ENCODE peak calls at places on chromosomes 16 and 17, in nine cellular contexts. One of them, this sample, is unnamed.

GRCh38 chr16:89491238-89491869 is 993 bp upstream of the ANKRD11 start:
- DNase-seq in IMR-90: no peak
- DNase-seq in AG04450: no peak
- DNase-seq in LNCaP clone FGC: no peak
- DNase-seq in AG04449: no peak
- DNase-seq in A549: peak
- DNase-seq in ovary: no peak
- DNase-seq in uterus: no peak
- DNase-seq in AG10803: peak
- DNase-seq in this sample: peak

GRCh38 chr16:23453338-23454052 is 506 bp upstream of the COG7 start:
- DNase-seq in IMR-90: no peak
- DNase-seq in AG04450: no peak
- DNase-seq in LNCaP clone FGC: no peak
- DNase-seq in AG04449: no peak
- DNase-seq in A549: no peak
- DNase-seq in ovary: no peak
- DNase-seq in uterus: no peak
- DNase-seq in AG10803: no peak
- DNase-seq in this sample: no peak

GRCh38 chr16:79677799-79678525 is 77.4 kb upstream of the MAF start:
- DNase-seq in IMR-90: no peak
- DNase-seq in AG04450: no peak
- DNase-seq in LNCaP clone FGC: peak
- DNase-seq in AG04449: no peak
- DNase-seq in A549: no peak
- DNase-seq in ovary: no peak
- DNase-seq in uterus: no peak
- DNase-seq in AG10803: no peak
- DNase-seq in this sample: no peak

GRCh38 chr17:75244133-75244866 is 17.1 kb downstream of the GGA3 start:
- DNase-seq in IMR-90: no peak
- DNase-seq in AG04450: no peak
- DNase-seq in LNCaP clone FGC: no peak
- DNase-seq in AG04449: no peak
- DNase-seq in A549: no peak
- DNase-seq in ovary: no peak
- DNase-seq in uterus: no peak
- DNase-seq in AG10803: no peak
- DNase-seq in this sample: no peak

GRCh38 chr16:72785886-72786285 is 262.0 kb downstream of the ZFHX3 start:
- DNase-seq in IMR-90: peak
- DNase-seq in AG04450: no peak
- DNase-seq in LNCaP clone FGC: no peak
- DNase-seq in AG04449: no peak
- DNase-seq in A549: no peak
- DNase-seq in ovary: no peak
- DNase-seq in uterus: no peak
- DNase-seq in AG10803: peak
- DNase-seq in this sample: no peak

GRCh38 chr16:2156025-2156848 is 655 bp downstream of the TRAF7 start:
- DNase-seq in IMR-90: peak
- DNase-seq in AG04450: no peak
- DNase-seq in LNCaP clone FGC: no peak
- DNase-seq in AG04449: no peak
- DNase-seq in A549: no peak
- DNase-seq in ovary: no peak
- DNase-seq in uterus: peak
- DNase-seq in AG10803: peak
- DNase-seq in this sample: peak

GRCh38 chr17:39915559-39915958 is 2.9 kb downstream of the GSDMB start:
- DNase-seq in IMR-90: no peak
- DNase-seq in AG04450: no peak
- DNase-seq in LNCaP clone FGC: no peak
- DNase-seq in AG04449: no peak
- DNase-seq in A549: no peak
- DNase-seq in ovary: no peak
- DNase-seq in uterus: no peak
- DNase-seq in AG10803: no peak
- DNase-seq in this sample: no peak

GRCh38 chr16:10514369-10515055 is 65.9 kb downstream of the EMP2 start:
- DNase-seq in IMR-90: peak
- DNase-seq in AG04450: peak
- DNase-seq in LNCaP clone FGC: peak
- DNase-seq in AG04449: peak
- DNase-seq in A549: peak
- DNase-seq in ovary: peak
- DNase-seq in uterus: peak
- DNase-seq in AG10803: peak
- DNase-seq in this sample: peak

GRCh38 chr17:17001874-17002520 is 30.1 kb upstream of the TNFRSF13B start:
- DNase-seq in IMR-90: peak
- DNase-seq in AG04450: peak
- DNase-seq in LNCaP clone FGC: peak
- DNase-seq in AG04449: no peak
- DNase-seq in A549: peak
- DNase-seq in ovary: peak
- DNase-seq in uterus: peak
- DNase-seq in AG10803: peak
- DNase-seq in this sample: peak

GRCh38 chr17:50466371-50467113 is 2.1 kb downstream of the CHAD start:
- DNase-seq in IMR-90: no peak
- DNase-seq in AG04450: no peak
- DNase-seq in LNCaP clone FGC: peak
- DNase-seq in AG04449: no peak
- DNase-seq in A549: no peak
- DNase-seq in ovary: no peak
- DNase-seq in uterus: no peak
- DNase-seq in AG10803: no peak
- DNase-seq in this sample: no peak

GRCh38 chr17:17015221-17015620 is 27.0 kb upstream of the MPRIP start:
- DNase-seq in IMR-90: no peak
- DNase-seq in AG04450: no peak
- DNase-seq in LNCaP clone FGC: no peak
- DNase-seq in AG04449: no peak
- DNase-seq in A549: no peak
- DNase-seq in ovary: no peak
- DNase-seq in uterus: no peak
- DNase-seq in AG10803: no peak
- DNase-seq in this sample: no peak

GRCh38 chr17:28227278-28228108 is 91.5 kb upstream of the TMEM97 start:
- DNase-seq in IMR-90: no peak
- DNase-seq in AG04450: no peak
- DNase-seq in LNCaP clone FGC: no peak
- DNase-seq in AG04449: no peak
- DNase-seq in A549: peak
- DNase-seq in ovary: peak
- DNase-seq in uterus: no peak
- DNase-seq in AG10803: no peak
- DNase-seq in this sample: peak

GRCh38 chr17:67260051-67260987 is 15.3 kb upstream of the HELZ start:
- DNase-seq in IMR-90: peak
- DNase-seq in AG04450: no peak
- DNase-seq in LNCaP clone FGC: no peak
- DNase-seq in AG04449: peak
- DNase-seq in A549: peak
- DNase-seq in ovary: peak
- DNase-seq in uterus: peak
- DNase-seq in AG10803: peak
- DNase-seq in this sample: peak

GRCh38 chr17:65079489-65079900 is 23.0 kb upstream of the GNA13 start:
- DNase-seq in IMR-90: no peak
- DNase-seq in AG04450: no peak
- DNase-seq in LNCaP clone FGC: no peak
- DNase-seq in AG04449: no peak
- DNase-seq in A549: no peak
- DNase-seq in ovary: no peak
- DNase-seq in uterus: no peak
- DNase-seq in AG10803: no peak
- DNase-seq in this sample: no peak

GRCh38 chr17:82003411-82004381 is 19.0 kb downstream of the CENPX start:
- DNase-seq in IMR-90: peak
- DNase-seq in AG04450: peak
- DNase-seq in LNCaP clone FGC: no peak
- DNase-seq in AG04449: peak
- DNase-seq in A549: peak
- DNase-seq in ovary: peak
- DNase-seq in uterus: peak
- DNase-seq in AG10803: peak
- DNase-seq in this sample: peak

GRCh38 chr17:13725286-13725990 is 123.7 kb upstream of the HS3ST3A1 start:
- DNase-seq in IMR-90: peak
- DNase-seq in AG04450: no peak
- DNase-seq in LNCaP clone FGC: no peak
- DNase-seq in AG04449: no peak
- DNase-seq in A549: peak
- DNase-seq in ovary: no peak
- DNase-seq in uterus: no peak
- DNase-seq in AG10803: peak
- DNase-seq in this sample: peak

GRCh38 chr17:2067559-2067958 is 12.7 kb downstream of the HIC1 start:
- DNase-seq in IMR-90: peak
- DNase-seq in AG04450: no peak
- DNase-seq in LNCaP clone FGC: no peak
- DNase-seq in AG04449: no peak
- DNase-seq in A549: no peak
- DNase-seq in ovary: peak
- DNase-seq in uterus: peak
- DNase-seq in AG10803: peak
- DNase-seq in this sample: no peak

DNA sequence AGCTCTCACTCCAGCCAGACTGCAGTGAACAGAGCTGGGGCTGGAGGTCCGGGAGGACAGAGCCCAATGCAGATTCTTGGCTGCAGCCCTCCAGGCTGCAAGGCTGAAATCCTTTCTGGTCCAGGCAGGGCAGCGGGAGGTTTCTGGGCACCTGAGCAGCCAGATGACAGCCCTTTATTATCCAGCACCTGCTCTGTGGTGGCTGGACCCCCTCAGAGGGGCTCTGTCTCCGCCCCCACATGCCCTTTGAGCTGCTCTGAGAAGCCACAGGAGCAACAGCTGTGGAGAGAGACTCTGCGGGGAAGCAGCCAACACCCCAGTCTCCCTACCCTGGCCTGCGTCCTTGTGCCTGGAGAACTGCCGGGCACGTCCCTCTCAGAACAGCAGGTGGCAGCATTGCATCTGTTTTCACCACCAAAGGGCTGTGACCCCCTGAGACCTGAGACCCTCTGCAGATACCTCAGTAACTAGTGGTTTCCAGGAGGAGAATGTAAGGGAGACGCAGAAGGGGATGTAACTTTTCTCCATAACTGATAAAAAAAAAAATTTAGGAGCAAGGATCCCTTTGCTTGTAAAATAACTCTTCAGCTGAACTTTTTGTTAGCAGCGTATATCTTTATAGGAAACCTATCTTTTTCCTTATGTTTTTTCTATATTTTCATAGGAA is 3.7 kb upstream of the CNP start:
- DNase-seq in IMR-90: peak
- DNase-seq in AG04450: peak
- DNase-seq in LNCaP clone FGC: no peak
- DNase-seq in AG04449: no peak
- DNase-seq in A549: peak
- DNase-seq in ovary: peak
- DNase-seq in uterus: peak
- DNase-seq in AG10803: peak
- DNase-seq in this sample: peak
- H3K4me3 ChIP-seq in IMR-90: no peak
- H3K4me3 ChIP-seq in AG04450: no peak
- H3K4me3 ChIP-seq in LNCaP clone FGC: no peak
- H3K4me3 ChIP-seq in AG04449: no peak
- H3K4me3 ChIP-seq in A549: no peak
- H3K4me3 ChIP-seq in ovary: no peak
- H3K4me3 ChIP-seq in uterus: no peak
- H3K4me3 ChIP-seq in AG10803: no peak
- H3K4me3 ChIP-seq in this sample: no peak

DNA sequence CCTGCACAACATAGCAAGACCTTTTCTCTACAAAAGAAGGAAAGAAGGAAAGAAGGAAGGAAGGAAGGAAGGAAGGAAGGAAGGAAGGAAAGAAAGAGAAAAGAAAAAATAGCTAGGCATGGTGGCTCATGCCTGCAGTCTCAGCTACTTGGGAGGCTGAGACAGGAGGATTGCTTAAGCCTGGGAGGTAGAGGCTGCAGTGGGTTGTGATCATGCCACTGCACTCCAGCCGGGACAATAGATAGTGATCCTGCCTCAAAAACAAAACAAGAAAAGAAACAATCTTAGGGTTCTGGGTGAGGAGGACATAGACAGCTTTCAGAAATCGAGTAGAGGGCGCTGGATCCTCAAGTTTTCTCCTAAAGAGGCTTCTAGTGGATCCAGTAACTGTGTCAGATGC is 59.7 kb upstream of the CLEC3A start:
- DNase-seq in IMR-90: no peak
- DNase-seq in AG04450: no peak
- DNase-seq in LNCaP clone FGC: no peak
- DNase-seq in AG04449: no peak
- DNase-seq in A549: no peak
- DNase-seq in ovary: no peak
- DNase-seq in uterus: no peak
- DNase-seq in AG10803: no peak
- DNase-seq in this sample: no peak
- TF ChIP-seq CTCF in IMR-90: no peak
- TF ChIP-seq CTCF in AG04450: no peak
- TF ChIP-seq CTCF in LNCaP clone FGC: no peak
- TF ChIP-seq CTCF in AG04449: no peak
- TF ChIP-seq CTCF in A549: no peak
- TF ChIP-seq CTCF in ovary: no peak
- TF ChIP-seq CTCF in uterus: no peak
- TF ChIP-seq CTCF in AG10803: no peak
- TF ChIP-seq CTCF in this sample: no peak

GRCh38 chr16:16025214-16025968 is 76.0 kb downstream of the ABCC1 start:
- DNase-seq in IMR-90: peak
- DNase-seq in AG04450: peak
- DNase-seq in LNCaP clone FGC: no peak
- DNase-seq in AG04449: peak
- DNase-seq in A549: peak
- DNase-seq in ovary: no peak
- DNase-seq in uterus: no peak
- DNase-seq in AG10803: peak
- DNase-seq in this sample: peak
- H3K4me3 ChIP-seq in IMR-90: no peak
- H3K4me3 ChIP-seq in AG04450: no peak
- H3K4me3 ChIP-seq in LNCaP clone FGC: no peak
- H3K4me3 ChIP-seq in AG04449: no peak
- H3K4me3 ChIP-seq in A549: no peak
- H3K4me3 ChIP-seq in ovary: no peak
- H3K4me3 ChIP-seq in uterus: no peak
- H3K4me3 ChIP-seq in AG10803: no peak
- H3K4me3 ChIP-seq in this sample: no peak

DNA sequence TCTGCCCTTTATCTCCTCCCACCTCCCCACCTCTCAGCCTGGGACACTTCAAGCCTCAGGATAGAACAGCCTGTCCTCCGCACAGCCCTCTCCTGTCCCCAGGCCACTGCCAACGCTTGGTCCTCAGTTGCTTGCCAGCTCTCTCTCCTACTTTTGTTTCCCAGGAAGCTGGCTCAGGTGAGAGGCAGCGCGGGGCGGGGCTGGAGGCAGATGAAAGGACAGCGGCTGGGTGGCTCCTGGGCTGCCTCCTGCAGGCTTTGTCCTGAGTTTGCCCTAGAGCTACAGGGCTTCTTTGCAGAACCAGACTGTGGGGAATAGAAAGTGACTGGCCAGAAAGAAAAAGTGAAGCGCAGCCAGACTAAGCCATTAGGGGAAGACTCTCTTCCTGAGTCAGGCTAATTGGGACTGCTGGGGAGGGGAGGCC is 48.2 kb upstream of the CDC42EP4 start:
- DNase-seq in IMR-90: no peak
- DNase-seq in AG04450: no peak
- DNase-seq in LNCaP clone FGC: peak
- DNase-seq in AG04449: no peak
- DNase-seq in A549: no peak
- DNase-seq in ovary: no peak
- DNase-seq in uterus: no peak
- DNase-seq in AG10803: no peak
- DNase-seq in this sample: no peak
- TF ChIP-seq CTCF in IMR-90: no peak
- TF ChIP-seq CTCF in AG04450: no peak
- TF ChIP-seq CTCF in LNCaP clone FGC: peak
- TF ChIP-seq CTCF in AG04449: no peak
- TF ChIP-seq CTCF in A549: no peak
- TF ChIP-seq CTCF in ovary: no peak
- TF ChIP-seq CTCF in uterus: no peak
- TF ChIP-seq CTCF in AG10803: no peak
- TF ChIP-seq CTCF in this sample: no peak